ENCODE peak calls at places on chromosomes 6 and 20, in four cellular contexts. One of them, this sample, is unnamed.

GRCh38 chr6:87541041-87541440 is 48.7 kb downstream of the RARS2 start:
- DNase-seq in CD8-positive, alpha-beta T cell: no peak
- DNase-seq in transverse colon: no peak
- DNase-seq in ovary: no peak
- DNase-seq in this sample: no peak

GRCh38 chr6:102984360-102984759 is 1590.9 kb downstream of the GRIK2 start:
- DNase-seq in CD8-positive, alpha-beta T cell: no peak
- DNase-seq in transverse colon: no peak
- DNase-seq in ovary: no peak
- DNase-seq in this sample: no peak

GRCh38 chr6:106799008-106799952 is 169.9 kb downstream of the QRSL1 start:
- DNase-seq in CD8-positive, alpha-beta T cell: no peak
- DNase-seq in transverse colon: no peak
- DNase-seq in ovary: no peak
- DNase-seq in this sample: peak; percentile 42

GRCh38 chr20:47175501-47175900 is 181.0 kb downstream of the ZMYND8 start:
- DNase-seq in CD8-positive, alpha-beta T cell: no peak
- DNase-seq in transverse colon: no peak
- DNase-seq in ovary: no peak
- DNase-seq in this sample: no peak

GRCh38 chr6:130769812-130770211 is 57.4 kb upstream of the SMLR1 start:
- DNase-seq in CD8-positive, alpha-beta T cell: no peak
- DNase-seq in transverse colon: no peak
- DNase-seq in ovary: no peak
- DNase-seq in this sample: no peak

GRCh38 chr20:10319855-10320254 is 101.2 kb downstream of the SNAP25 start:
- DNase-seq in CD8-positive, alpha-beta T cell: no peak
- DNase-seq in transverse colon: no peak
- DNase-seq in ovary: no peak
- DNase-seq in this sample: no peak

GRCh38 chr6:2663123-2663522 is 87.6 kb downstream of the MYLK4 start:
- DNase-seq in CD8-positive, alpha-beta T cell: no peak
- DNase-seq in transverse colon: no peak
- DNase-seq in ovary: no peak
- DNase-seq in this sample: no peak

GRCh38 chr6:41589636-41590622 is 43.7 kb downstream of the FOXP4 start:
- DNase-seq in CD8-positive, alpha-beta T cell: no peak
- DNase-seq in transverse colon: no peak
- DNase-seq in ovary: no peak
- DNase-seq in this sample: no peak

GRCh38 chr6:56699066-56699654 is 56.5 kb upstream of the DST start:
- DNase-seq in CD8-positive, alpha-beta T cell: no peak
- DNase-seq in transverse colon: no peak
- DNase-seq in ovary: no peak
- DNase-seq in this sample: no peak

GRCh38 chr6:40907198-40907701 is 131.8 kb downstream of the UNC5CL start:
- DNase-seq in CD8-positive, alpha-beta T cell: no peak
- DNase-seq in transverse colon: peak; percentile 13
- DNase-seq in ovary: peak; percentile 52
- DNase-seq in this sample: no peak

GRCh38 chr6:41730531-41731436 is 4.6 kb downstream of the TFEB start:
- DNase-seq in CD8-positive, alpha-beta T cell: no peak
- DNase-seq in transverse colon: no peak
- DNase-seq in ovary: no peak
- DNase-seq in this sample: no peak

GRCh38 chr6:43903739-43904290 is 133.8 kb downstream of the VEGFA start:
- DNase-seq in CD8-positive, alpha-beta T cell: no peak
- DNase-seq in transverse colon: no peak
- DNase-seq in ovary: no peak
- DNase-seq in this sample: no peak

GRCh38 chr6:131062245-131063027 is 609 bp downstream of the EPB41L2 start:
- DNase-seq in CD8-positive, alpha-beta T cell: peak; percentile 14
- DNase-seq in transverse colon: peak; percentile 34
- DNase-seq in ovary: peak; percentile 70
- DNase-seq in this sample: no peak

GRCh38 chr6:44214307-44214706 is 2.4 kb upstream of the MYMX start:
- DNase-seq in CD8-positive, alpha-beta T cell: no peak
- DNase-seq in transverse colon: no peak
- DNase-seq in ovary: no peak
- DNase-seq in this sample: no peak

GRCh38 chr6:165883851-165884640 is 221.0 kb upstream of the PDE10A start:
- DNase-seq in CD8-positive, alpha-beta T cell: no peak
- DNase-seq in transverse colon: no peak
- DNase-seq in ovary: no peak
- DNase-seq in this sample: no peak

GRCh38 chr6:55866110-55866509 is 9.3 kb downstream of the BMP5 start:
- DNase-seq in CD8-positive, alpha-beta T cell: no peak
- DNase-seq in transverse colon: no peak
- DNase-seq in ovary: no peak
- DNase-seq in this sample: peak; percentile 74

GRCh38 chr20:2767768-2768631 is 32.4 kb downstream of the CPXM1 start:
- DNase-seq in CD8-positive, alpha-beta T cell: no peak
- DNase-seq in transverse colon: no peak
- DNase-seq in ovary: no peak
- DNase-seq in this sample: peak; percentile 56

GRCh38 chr6:36978687-36979086 is 7.3 kb downstream of the MTCH1 start:
- DNase-seq in CD8-positive, alpha-beta T cell: no peak
- DNase-seq in transverse colon: no peak
- DNase-seq in ovary: no peak
- DNase-seq in this sample: no peak

GRCh38 chr6:85865665-85866372 is 223.1 kb upstream of the SYNCRIP start:
- DNase-seq in CD8-positive, alpha-beta T cell: no peak
- DNase-seq in transverse colon: no peak
- DNase-seq in ovary: no peak
- DNase-seq in this sample: no peak

GRCh38 chr6:97995158-97995557 is 712.1 kb upstream of the MMS22L start:
- DNase-seq in CD8-positive, alpha-beta T cell: no peak
- DNase-seq in transverse colon: no peak
- DNase-seq in ovary: no peak
- DNase-seq in this sample: no peak

GRCh38 chr20:64161595-64162238 is 2.5 kb upstream of the MYT1 start:
- DNase-seq in CD8-positive, alpha-beta T cell: peak; percentile 18
- DNase-seq in transverse colon: peak; percentile 18
- DNase-seq in ovary: peak; percentile 73
- DNase-seq in this sample: peak; percentile 8

GRCh38 chr6:21587925-21588811 is 5.4 kb upstream of the SOX4 start:
- DNase-seq in CD8-positive, alpha-beta T cell: peak; percentile 23
- DNase-seq in transverse colon: peak; percentile 69
- DNase-seq in ovary: peak; percentile 82
- DNase-seq in this sample: peak; percentile 18

GRCh38 chr20:856361-856775 is 22.9 kb downstream of the FAM110A start:
- DNase-seq in CD8-positive, alpha-beta T cell: peak; percentile 52
- DNase-seq in transverse colon: no peak
- DNase-seq in ovary: no peak
- DNase-seq in this sample: peak; percentile 87

GRCh38 chr20:6034134-6034969 is 19.5 kb downstream of the LRRN4 start:
- DNase-seq in CD8-positive, alpha-beta T cell: no peak
- DNase-seq in transverse colon: no peak
- DNase-seq in ovary: no peak
- DNase-seq in this sample: no peak

GRCh38 chr6:169243154-169243553 is 10.5 kb downstream of the THBS2 start:
- DNase-seq in CD8-positive, alpha-beta T cell: no peak
- DNase-seq in transverse colon: no peak
- DNase-seq in ovary: peak; percentile 22
- DNase-seq in this sample: no peak

GRCh38 chr20:1874534-1875168 is 20.6 kb upstream of the SIRPA start:
- DNase-seq in CD8-positive, alpha-beta T cell: no peak
- DNase-seq in transverse colon: no peak
- DNase-seq in ovary: no peak
- DNase-seq in this sample: no peak

GRCh38 chr20:23199356-23199755 is 113.2 kb upstream of the CD93 start:
- DNase-seq in CD8-positive, alpha-beta T cell: no peak
- DNase-seq in transverse colon: no peak
- DNase-seq in ovary: no peak
- DNase-seq in this sample: no peak

GRCh38 chr6:127300411-127300810 is 33.7 kb downstream of the RNF146 start:
- DNase-seq in CD8-positive, alpha-beta T cell: no peak
- DNase-seq in transverse colon: no peak
- DNase-seq in ovary: no peak
- DNase-seq in this sample: peak; percentile 45

GRCh38 chr6:158161566-158162254 is 6.4 kb downstream of the SERAC1 start:
- DNase-seq in CD8-positive, alpha-beta T cell: no peak
- DNase-seq in transverse colon: peak; percentile 25
- DNase-seq in ovary: no peak
- DNase-seq in this sample: no peak

GRCh38 chr6:5379647-5380242 is 118.4 kb downstream of the FARS2 start:
- DNase-seq in CD8-positive, alpha-beta T cell: no peak
- DNase-seq in transverse colon: peak; percentile 20
- DNase-seq in ovary: no peak
- DNase-seq in this sample: peak; percentile 37

GRCh38 chr6:31270788-31271640 is 878 bp downstream of the HLA-C start:
- DNase-seq in CD8-positive, alpha-beta T cell: peak; percentile 74
- DNase-seq in transverse colon: peak; percentile 89
- DNase-seq in ovary: peak; percentile 80
- DNase-seq in this sample: peak; percentile 60